ENCODE peak calls at places on chromosome 2, in nine cellular contexts. J is transverse colon, G is tibial nerve, A is GM12878, O is stomach, I is A549, S is sigmoid colon, R is K562, Q is HepG2. F is an unnamed sample.

GRCh38 chr2:46764547-46764946 is 151.1 kb downstream of the MCFD2 start:
- DNase-seq in J (no peak), G (no peak), A (no peak), O (no peak), I (no peak), S (no peak), R (no peak), Q (no peak), F (no peak)

GRCh38 chr2:207487650-207488315 is 42.0 kb upstream of the CREB1 start:
- DNase-seq in J (no peak), G (no peak), A (no peak), O (no peak), I (peak), S (no peak), R (no peak), Q (no peak), F (no peak)

GRCh38 chr2:42045956-42046748 is 1.7 kb upstream of the PKDCC start:
- DNase-seq in J (no peak), G (no peak), A (no peak), O (no peak), I (no peak), S (no peak), R (peak), Q (no peak), F (no peak)

GRCh38 chr2:136288249-136288648 is 170.3 kb upstream of the CXCR4 start:
- DNase-seq in J (no peak), G (no peak), A (no peak), O (no peak), I (no peak), S (no peak), R (no peak), Q (no peak), F (no peak)

GRCh38 chr2:144520718-144521487 is 984 bp upstream of the ZEB2 start:
- DNase-seq in J (no peak), G (no peak), A (no peak), O (no peak), I (no peak), S (no peak), R (no peak), Q (no peak), F (no peak)

GRCh38 chr2:133884739-133885381 is 316.6 kb upstream of the NCKAP5 start:
- DNase-seq in J (no peak), G (no peak), A (no peak), O (no peak), I (no peak), S (no peak), R (no peak), Q (peak), F (no peak)

GRCh38 chr2:160221391-160222276 is 21.6 kb upstream of the ITGB6 start:
- DNase-seq in J (peak), G (no peak), A (no peak), O (peak), I (peak), S (peak), R (no peak), Q (peak), F (peak)

GRCh38 chr2:172107690-172108586 is 5.2 kb upstream of the DLX2 start:
- DNase-seq in J (no peak), G (no peak), A (no peak), O (no peak), I (no peak), S (no peak), R (no peak), Q (no peak), F (no peak)

GRCh38 chr2:201830666-201831065 is 24.3 kb downstream of the CDK15 start:
- DNase-seq in J (no peak), G (no peak), A (no peak), O (no peak), I (no peak), S (no peak), R (no peak), Q (no peak), F (no peak)

GRCh38 chr2:73985318-73986084 is 791 bp downstream of the TET3 start:
- DNase-seq in J (peak), G (no peak), A (no peak), O (peak), I (peak), S (peak), R (peak), Q (peak), F (no peak)
- TF ChIP-seq POLR2A in J (peak), G (peak), A (no peak), O (no peak), I (no peak), S (no peak), R (no peak), Q (peak), F (peak)

GRCh38 chr2:238763471-238763995 is 84.4 kb upstream of the TWIST2 start:
- DNase-seq in J (no peak), G (no peak), A (no peak), O (no peak), I (no peak), S (no peak), R (no peak), Q (no peak), F (no peak)

GRCh38 chr2:238765590-238765989 is 82.3 kb upstream of the TWIST2 start:
- DNase-seq in J (no peak), G (no peak), A (no peak), O (no peak), I (no peak), S (no peak), R (no peak), Q (no peak), F (no peak)

GRCh38 chr2:238761802-238762373 is 86.0 kb upstream of the TWIST2 start:
- DNase-seq in J (no peak), G (no peak), A (no peak), O (no peak), I (no peak), S (no peak), R (no peak), Q (no peak), F (no peak)
- TF ChIP-seq EP300 in J (no peak), G (no peak), A (no peak), O (no peak), I (no peak), S (no peak), R (no peak), Q (no peak), F (no peak)

GRCh38 chr2:112254466-112255240 is at the start of gene ZC3H8:
- DNase-seq in J (peak), G (peak), A (peak), O (peak), I (peak), S (peak), R (peak), Q (peak), F (peak)
- TF ChIP-seq POLR2A in J (peak), G (peak), A (peak), O (no peak), I (peak), S (peak), R (peak), Q (peak), F (peak)

GRCh38 chr2:5176764-5177163 is 515.4 kb upstream of the SOX11 start:
- DNase-seq in J (no peak), G (no peak), A (no peak), O (no peak), I (no peak), S (no peak), R (no peak), Q (no peak), F (no peak)
- TF ChIP-seq EP300 in J (no peak), G (no peak), A (no peak), O (no peak), I (no peak), S (no peak), R (no peak), Q (no peak), F (no peak)

GRCh38 chr2:130181338-130181879 is at the start of gene SMPD4:
- DNase-seq in J (peak), G (peak), A (peak), O (peak), I (peak), S (peak), R (peak), Q (peak), F (peak)
- TF ChIP-seq POLR2A in J (peak), G (no peak), A (peak), O (no peak), I (peak), S (no peak), R (peak), Q (peak), F (peak)

DNA sequence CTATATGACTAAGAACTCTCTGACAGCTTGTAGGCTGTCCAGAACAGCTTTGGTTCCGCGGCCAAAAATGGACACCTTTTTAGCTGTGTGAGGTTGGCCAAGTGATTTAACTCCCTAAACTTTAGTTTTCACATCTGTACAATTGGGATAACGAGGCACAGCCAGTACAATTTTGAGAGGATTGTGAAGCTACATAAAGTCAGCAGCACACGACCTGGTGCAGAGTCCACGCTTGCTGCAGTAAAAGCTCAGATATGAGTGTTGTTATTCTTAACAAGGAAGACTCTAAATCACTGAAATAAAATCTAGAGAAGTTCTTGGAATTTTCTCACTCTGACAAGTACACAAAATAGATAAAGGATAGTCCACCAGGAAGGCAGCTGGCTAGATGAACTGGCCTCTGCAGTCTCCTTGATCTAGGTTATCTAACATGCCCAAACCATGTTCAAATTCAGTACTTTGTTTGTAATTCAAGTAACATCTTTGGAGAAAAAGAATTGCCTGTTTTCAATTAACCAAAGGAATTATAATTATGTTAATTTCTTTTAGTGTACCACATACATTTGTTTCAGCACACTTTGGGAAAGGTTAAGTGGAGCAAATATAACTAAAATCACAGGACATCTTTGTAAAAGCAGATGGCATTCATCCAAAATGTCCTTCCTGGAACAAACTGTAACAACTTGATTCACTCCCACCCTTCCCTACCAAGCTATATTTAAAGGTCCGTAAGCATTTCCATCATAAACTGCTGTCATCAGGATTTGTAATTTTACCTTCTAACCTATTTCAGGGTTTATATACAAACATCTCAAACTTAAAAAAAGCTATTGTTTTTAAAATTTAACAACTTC is 201.7 kb upstream of the STK17B start:
- DNase-seq in J (peak), G (no peak), A (no peak), O (no peak), I (no peak), S (no peak), R (no peak), Q (no peak), F (no peak)
- TF ChIP-seq EP300 in J (no peak), G (no peak), A (no peak), O (no peak), I (no peak), S (no peak), R (peak), Q (no peak), F (no peak)

DNA sequence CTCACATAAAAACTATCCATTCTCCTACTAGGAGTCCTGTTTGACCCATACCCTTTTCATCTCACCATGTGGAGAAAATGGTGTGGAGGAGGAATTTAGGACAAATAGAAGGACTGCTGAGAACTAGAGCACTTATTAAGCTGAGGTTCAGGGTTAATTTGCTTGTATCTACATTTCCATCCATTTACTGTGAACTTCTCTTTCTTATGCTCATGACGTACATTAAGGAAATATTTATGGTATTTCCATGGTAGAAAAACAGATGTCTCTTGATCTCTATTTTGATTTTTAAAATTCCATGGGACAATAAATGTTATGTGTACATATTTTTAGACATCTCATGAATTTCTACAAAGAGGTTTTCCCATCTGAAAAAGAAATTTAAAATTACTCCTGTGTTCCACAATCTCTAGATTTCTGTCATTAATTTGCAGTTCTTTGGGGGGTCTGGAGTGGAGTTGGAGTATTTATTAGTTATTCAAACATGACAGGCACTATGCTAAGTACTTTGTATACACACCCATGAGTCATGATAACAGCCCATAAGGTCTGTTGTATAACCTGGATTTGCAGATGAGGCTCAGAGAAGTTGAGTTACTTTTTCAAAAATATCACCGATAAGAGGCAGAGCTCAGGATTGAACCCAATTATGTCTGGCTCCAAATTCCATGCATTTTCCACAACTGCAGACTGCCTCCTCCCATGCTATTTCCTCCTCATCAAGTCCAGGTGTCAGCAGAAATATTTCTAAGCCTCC is 112.6 kb downstream of the COPS8 start:
- DNase-seq in J (no peak), G (no peak), A (no peak), O (no peak), I (no peak), S (no peak), R (no peak), Q (no peak), F (no peak)
- TF ChIP-seq POLR2A in J (no peak), G (no peak), A (no peak), O (no peak), I (no peak), S (no peak), R (no peak), Q (no peak), F (no peak)

DNA sequence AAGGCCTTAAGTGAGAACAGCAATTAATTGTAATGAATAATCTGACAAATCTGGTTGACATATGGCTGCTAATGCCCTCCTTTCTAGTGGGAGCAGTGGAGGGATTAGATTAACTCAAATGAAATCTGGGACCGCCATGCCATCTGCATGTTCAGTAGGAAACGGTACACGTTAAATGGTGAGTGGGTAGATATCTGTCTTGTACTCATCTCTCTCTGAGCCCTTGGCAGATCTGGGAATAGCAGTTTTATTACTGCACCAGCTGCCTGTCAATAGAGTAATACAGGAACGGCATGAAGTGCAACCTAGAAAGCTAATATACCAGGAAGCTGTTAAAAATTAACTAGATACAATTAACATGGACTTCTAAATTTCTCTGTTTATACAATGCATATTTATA is 258.8 kb downstream of the GPD2 start:
- DNase-seq in J (no peak), G (no peak), A (no peak), O (no peak), I (no peak), S (no peak), R (no peak), Q (no peak), F (no peak)
- TF ChIP-seq EP300 in J (no peak), G (no peak), A (no peak), O (no peak), I (no peak), S (no peak), R (no peak), Q (no peak), F (no peak)

GRCh38 chr2:73175663-73176204 is 26.6 kb upstream of the NOTO start:
- DNase-seq in J (peak), G (peak), A (no peak), O (peak), I (no peak), S (peak), R (peak), Q (peak), F (peak)
- TF ChIP-seq POLR2A in J (no peak), G (no peak), A (no peak), O (no peak), I (no peak), S (no peak), R (no peak), Q (no peak), F (no peak)